ENCODE peak calls at places on chromosomes 4 and X, in five cellular contexts. J, N, O, K and Q are unnamed samples.

GRCh38 chrX:155179343-155179997 is 36.8 kb upstream of the VBP1 start:
- DNase-seq in J (no peak), N (no peak), O (no peak), K (peak; percentile 28), Q (no peak)

GRCh38 chrX:65712005-65712861 is 44.8 kb downstream of the MSN start:
- DNase-seq in J (no peak), N (no peak), O (no peak), K (no peak), Q (no peak)

GRCh38 chrX:106891762-106892161 is 11.4 kb downstream of the RIPPLY1 start:
- DNase-seq in J (no peak), N (no peak), O (no peak), K (no peak), Q (no peak)

GRCh38 chr4:149199594-149199993 is 616.0 kb downstream of the IQCM start:
- DNase-seq in J (no peak), N (no peak), O (no peak), K (no peak), Q (no peak)

GRCh38 chr4:114052227-114052626 is 72.8 kb upstream of the ARSJ start:
- DNase-seq in J (no peak), N (no peak), O (no peak), K (no peak), Q (no peak)

GRCh38 chr4:150970685-150971151 is 44.4 kb downstream of the LRBA start:
- DNase-seq in J (no peak), N (no peak), O (no peak), K (no peak), Q (no peak)

GRCh38 chr4:37981844-37982720 is 21.9 kb downstream of the PTTG2 start:
- DNase-seq in J (peak; percentile 28), N (no peak), O (no peak), K (no peak), Q (no peak)

GRCh38 chr4:88672987-88673386 is 24.6 kb downstream of the NAP1L5 start:
- DNase-seq in J (peak; percentile 28), N (peak; percentile 47), O (no peak), K (peak; percentile 66), Q (peak; percentile 55)

GRCh38 chrX:19127649-19128168 is 5.4 kb upstream of the ADGRG2 start:
- DNase-seq in J (no peak), N (no peak), O (no peak), K (no peak), Q (no peak)

GRCh38 chrX:18676470-18676869 is 4.6 kb upstream of the RS1 start:
- DNase-seq in J (peak; percentile 46), N (peak; percentile 39), O (no peak), K (peak; percentile 48), Q (no peak)

GRCh38 chr4:118729287-118730286 is 44.4 kb downstream of the METTL14 start:
- DNase-seq in J (peak; percentile 3), N (no peak), O (no peak), K (no peak), Q (no peak)

GRCh38 chr4:22501715-22502095 is 14.2 kb downstream of the ADGRA3 start:
- DNase-seq in J (no peak), N (no peak), O (no peak), K (no peak), Q (no peak)

GRCh38 chrX:10617964-10618342 is 2.4 kb downstream of the MID1 start:
- DNase-seq in J (no peak), N (no peak), O (no peak), K (no peak), Q (no peak)

GRCh38 chr4:18689308-18689915 is 667.9 kb upstream of the LCORL start:
- DNase-seq in J (peak; percentile 16), N (peak; percentile 68), O (no peak), K (peak; percentile 54), Q (no peak)

GRCh38 chr4:111204807-111205206 is 581.9 kb upstream of the PITX2 start:
- DNase-seq in J (no peak), N (no peak), O (no peak), K (no peak), Q (no peak)

GRCh38 chr4:1569461-1570151 is 114.5 kb downstream of the FAM53A start:
- DNase-seq in J (no peak), N (peak; percentile 9), O (no peak), K (no peak), Q (no peak)

GRCh38 chr4:108204518-108204917 is 35.8 kb upstream of the LEF1 start:
- DNase-seq in J (no peak), N (no peak), O (no peak), K (no peak), Q (no peak)

GRCh38 chr4:1460967-1461868 is 55.0 kb upstream of the NKX1-1 start:
- DNase-seq in J (no peak), N (no peak), O (no peak), K (no peak), Q (no peak)

GRCh38 chr4:118740869-118741268 is 55.7 kb downstream of the METTL14 start:
- DNase-seq in J (no peak), N (no peak), O (no peak), K (no peak), Q (no peak)

GRCh38 chrX:131907488-131908314 is 115.4 kb upstream of the STK26 start:
- DNase-seq in J (no peak), N (peak; percentile 13), O (no peak), K (peak; percentile 22), Q (no peak)
- TF ChIP-seq ATF2 in J (no peak), N (no peak), O (no peak), K (no peak), Q (no peak)

DNA sequence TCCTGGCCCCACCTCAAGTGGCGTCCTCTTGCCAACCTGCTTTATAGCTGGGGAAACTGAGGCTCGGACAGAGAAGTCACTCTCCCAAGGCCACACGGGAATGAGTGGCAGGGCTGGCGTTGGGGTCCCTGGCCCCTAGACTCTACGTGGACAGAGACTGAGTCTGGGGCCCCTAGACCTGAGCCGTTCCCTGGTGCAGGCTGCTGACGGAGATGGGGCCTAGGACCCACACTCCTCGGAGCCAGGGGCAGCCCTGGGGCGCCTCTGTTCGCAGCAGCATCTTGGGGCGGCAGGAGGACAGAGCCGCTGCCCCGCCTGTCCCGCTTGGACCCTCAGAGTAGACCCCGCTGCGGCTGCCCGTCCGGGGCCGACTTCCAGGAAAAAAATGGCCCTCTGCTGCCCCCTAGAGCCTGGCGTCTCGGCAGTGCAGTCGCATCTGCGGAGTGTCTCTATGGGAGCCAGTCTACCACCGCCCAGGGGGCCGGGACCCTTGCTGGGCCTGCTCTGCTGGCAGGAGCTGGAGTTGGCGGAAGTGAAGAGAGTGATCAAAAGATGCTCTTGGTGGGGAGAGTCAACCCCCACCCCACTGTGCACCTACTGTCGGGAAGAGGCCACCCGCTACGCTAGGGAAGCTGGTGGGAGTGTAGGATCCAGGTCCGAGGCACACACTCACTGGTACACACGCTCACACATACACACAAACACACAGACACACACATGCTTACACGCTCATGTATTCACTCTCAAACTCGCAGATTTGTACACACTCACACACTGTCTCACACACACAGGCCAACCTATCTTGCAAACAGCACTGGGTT is 220.1 kb downstream of the AFAP1 start:
- DNase-seq in J (peak; percentile 29), N (peak; percentile 90), O (no peak), K (peak; percentile 58), Q (peak; percentile 25)
- TF ChIP-seq ATF2 in J (no peak), N (no peak), O (no peak), K (no peak), Q (no peak)

GRCh38 chrX:56803849-56804681 is 75.0 kb downstream of the NBDY start:
- DNase-seq in J (no peak), N (no peak), O (no peak), K (no peak), Q (no peak)

GRCh38 chrX:56805399-56805798 is 76.4 kb downstream of the NBDY start:
- DNase-seq in J (no peak), N (no peak), O (no peak), K (no peak), Q (no peak)

GRCh38 chrX:56802428-56802827 is 73.4 kb downstream of the NBDY start:
- DNase-seq in J (no peak), N (no peak), O (no peak), K (no peak), Q (no peak)

GRCh38 chrX:56804867-56805266 is 75.8 kb downstream of the NBDY start:
- DNase-seq in J (no peak), N (no peak), O (no peak), K (no peak), Q (no peak)

GRCh38 chrX:56802921-56803848 is 74.1 kb downstream of the NBDY start:
- DNase-seq in J (peak; percentile 39), N (peak; percentile 74), O (peak; percentile 77), K (peak; percentile 63), Q (peak; percentile 36)
- TF ChIP-seq ATF2 in J (no peak), N (no peak), O (no peak), K (no peak), Q (no peak)

GRCh38 chrX:1167918-1168481 is 44.4 kb downstream of the CRLF2 start:
- DNase-seq in J (no peak), N (no peak), O (no peak), K (no peak), Q (no peak)

GRCh38 chrX:1167466-1167865 is 45.0 kb downstream of the CRLF2 start:
- DNase-seq in J (no peak), N (no peak), O (no peak), K (no peak), Q (peak; percentile 29)

GRCh38 chrX:1164322-1165288 is 47.8 kb downstream of the CRLF2 start:
- DNase-seq in J (no peak), N (peak; percentile 24), O (no peak), K (no peak), Q (peak; percentile 51)

GRCh38 chrX:1163231-1163630 is 49.2 kb downstream of the CRLF2 start:
- DNase-seq in J (no peak), N (no peak), O (no peak), K (no peak), Q (peak; percentile 38)

GRCh38 chrX:1165535-1166196 is 46.8 kb downstream of the CRLF2 start:
- DNase-seq in J (no peak), N (no peak), O (no peak), K (no peak), Q (peak; percentile 47)
- TF ChIP-seq ATF2 in J (no peak), N (no peak), O (no peak), K (no peak), Q (no peak)

DNA sequence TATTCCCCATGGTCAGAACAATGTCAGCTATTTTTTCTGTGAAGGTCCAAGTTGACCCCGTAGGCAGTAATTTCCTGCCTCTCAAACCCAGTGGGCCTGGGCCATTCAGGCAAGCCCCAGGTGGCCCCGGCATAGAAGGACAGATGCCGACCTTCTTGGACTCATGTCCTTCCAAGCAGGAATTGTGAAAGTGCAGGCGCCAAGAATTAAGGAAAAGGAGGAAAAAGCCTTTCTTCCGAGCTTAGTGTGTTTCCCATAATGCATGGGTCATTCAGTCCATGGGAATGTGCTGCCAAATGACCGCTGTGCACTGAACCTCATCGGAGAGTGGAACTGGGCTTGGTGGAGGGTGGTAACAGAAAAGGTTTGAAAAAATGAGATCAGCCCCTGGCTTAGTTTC is 196.5 kb upstream of the HS3ST1 start:
- DNase-seq in J (no peak), N (no peak), O (no peak), K (no peak), Q (no peak)
- TF ChIP-seq ATF2 in J (no peak), N (no peak), O (no peak), K (no peak), Q (no peak)